ENCODE peak calls at places on chromosome 3, in four cellular contexts. One of them, this sample, is unnamed.

GRCh38 chr3:155153242-155154186 is 73.4 kb downstream of the MME start:
- DNase-seq in Daoy: no peak
- DNase-seq in HCEC 1CT: no peak
- DNase-seq in activated CD4-positive, alpha-beta T cell treated with anti-CD3 and anti-CD28 coated beads, Interleukin-2, amount 10 ng/mL, durations not matched to agents 7 days and 5 days: no peak
- DNase-seq in this sample: no peak

GRCh38 chr3:80232760-80233159 is 465.0 kb upstream of the ROBO1 start:
- DNase-seq in Daoy: peak
- DNase-seq in activated CD4-positive, alpha-beta T cell treated with anti-CD3 and anti-CD28 coated beads, Interleukin-2, amount 10 ng/mL, durations not matched to agents 7 days and 5 days: no peak
- DNase-seq in HCEC 1CT: peak
- DNase-seq in this sample: peak

GRCh38 chr3:99868438-99868723 is 50.7 kb downstream of the CMSS1 start:
- DNase-seq in activated CD4-positive, alpha-beta T cell treated with anti-CD3 and anti-CD28 coated beads, Interleukin-2, amount 10 ng/mL, durations not matched to agents 7 days and 5 days: peak
- DNase-seq in HCEC 1CT: no peak
- DNase-seq in Daoy: peak
- DNase-seq in this sample: peak

GRCh38 chr3:150132101-150132749 is 161.5 kb upstream of the PFN2 start:
- DNase-seq in HCEC 1CT: no peak
- DNase-seq in Daoy: peak
- DNase-seq in activated CD4-positive, alpha-beta T cell treated with anti-CD3 and anti-CD28 coated beads, Interleukin-2, amount 10 ng/mL, durations not matched to agents 7 days and 5 days: no peak
- DNase-seq in this sample: peak

GRCh38 chr3:63467392-63467791 is 185.1 kb upstream of the SNTN start:
- DNase-seq in Daoy: no peak
- DNase-seq in HCEC 1CT: no peak
- DNase-seq in activated CD4-positive, alpha-beta T cell treated with anti-CD3 and anti-CD28 coated beads, Interleukin-2, amount 10 ng/mL, durations not matched to agents 7 days and 5 days: no peak
- DNase-seq in this sample: no peak

GRCh38 chr3:37990527-37990926 is at the start of gene VILL:
- DNase-seq in Daoy: peak
- DNase-seq in HCEC 1CT: no peak
- DNase-seq in activated CD4-positive, alpha-beta T cell treated with anti-CD3 and anti-CD28 coated beads, Interleukin-2, amount 10 ng/mL, durations not matched to agents 7 days and 5 days: no peak
- DNase-seq in this sample: no peak

GRCh38 chr3:195774917-195775316 is 36.8 kb downstream of the MUC4 start:
- DNase-seq in HCEC 1CT: peak
- DNase-seq in activated CD4-positive, alpha-beta T cell treated with anti-CD3 and anti-CD28 coated beads, Interleukin-2, amount 10 ng/mL, durations not matched to agents 7 days and 5 days: no peak
- DNase-seq in Daoy: peak
- DNase-seq in this sample: no peak

GRCh38 chr3:32106929-32107362 is 526 bp downstream of the GPD1L start:
- DNase-seq in Daoy: no peak
- DNase-seq in HCEC 1CT: peak
- DNase-seq in activated CD4-positive, alpha-beta T cell treated with anti-CD3 and anti-CD28 coated beads, Interleukin-2, amount 10 ng/mL, durations not matched to agents 7 days and 5 days: peak
- DNase-seq in this sample: no peak

GRCh38 chr3:127886276-127886862 is 28.7 kb upstream of the KBTBD12 start:
- DNase-seq in Daoy: no peak
- DNase-seq in HCEC 1CT: no peak
- DNase-seq in activated CD4-positive, alpha-beta T cell treated with anti-CD3 and anti-CD28 coated beads, Interleukin-2, amount 10 ng/mL, durations not matched to agents 7 days and 5 days: no peak
- DNase-seq in this sample: no peak

GRCh38 chr3:22496641-22497040 is 706.5 kb upstream of the UBE2E2 start:
- DNase-seq in activated CD4-positive, alpha-beta T cell treated with anti-CD3 and anti-CD28 coated beads, Interleukin-2, amount 10 ng/mL, durations not matched to agents 7 days and 5 days: no peak
- DNase-seq in HCEC 1CT: no peak
- DNase-seq in Daoy: no peak
- DNase-seq in this sample: no peak

GRCh38 chr3:188507244-188507720 is 353.3 kb downstream of the LPP start:
- DNase-seq in activated CD4-positive, alpha-beta T cell treated with anti-CD3 and anti-CD28 coated beads, Interleukin-2, amount 10 ng/mL, durations not matched to agents 7 days and 5 days: no peak
- DNase-seq in Daoy: peak
- DNase-seq in HCEC 1CT: peak
- DNase-seq in this sample: peak

GRCh38 chr3:150238995-150239612 is 169.0 kb upstream of the TSC22D2 start:
- DNase-seq in Daoy: peak
- DNase-seq in HCEC 1CT: no peak
- DNase-seq in activated CD4-positive, alpha-beta T cell treated with anti-CD3 and anti-CD28 coated beads, Interleukin-2, amount 10 ng/mL, durations not matched to agents 7 days and 5 days: no peak
- DNase-seq in this sample: peak

GRCh38 chr3:16849795-16850194 is 35.0 kb upstream of the PLCL2 start:
- DNase-seq in Daoy: peak
- DNase-seq in activated CD4-positive, alpha-beta T cell treated with anti-CD3 and anti-CD28 coated beads, Interleukin-2, amount 10 ng/mL, durations not matched to agents 7 days and 5 days: no peak
- DNase-seq in HCEC 1CT: peak
- DNase-seq in this sample: no peak

GRCh38 chr3:27907929-27908328 is 185.8 kb upstream of the EOMES start:
- DNase-seq in HCEC 1CT: no peak
- DNase-seq in activated CD4-positive, alpha-beta T cell treated with anti-CD3 and anti-CD28 coated beads, Interleukin-2, amount 10 ng/mL, durations not matched to agents 7 days and 5 days: no peak
- DNase-seq in Daoy: no peak
- DNase-seq in this sample: no peak

GRCh38 chr3:170563712-170564423 is 22.0 kb downstream of the SLC7A14 start:
- DNase-seq in Daoy: peak
- DNase-seq in HCEC 1CT: peak
- DNase-seq in activated CD4-positive, alpha-beta T cell treated with anti-CD3 and anti-CD28 coated beads, Interleukin-2, amount 10 ng/mL, durations not matched to agents 7 days and 5 days: peak
- DNase-seq in this sample: peak

GRCh38 chr3:15207836-15208504 is 1.9 kb downstream of the CAPN7 start:
- DNase-seq in HCEC 1CT: peak
- DNase-seq in Daoy: no peak
- DNase-seq in activated CD4-positive, alpha-beta T cell treated with anti-CD3 and anti-CD28 coated beads, Interleukin-2, amount 10 ng/mL, durations not matched to agents 7 days and 5 days: no peak
- DNase-seq in this sample: no peak

GRCh38 chr3:180804871-180805430 is 107.5 kb upstream of the FXR1 start:
- DNase-seq in activated CD4-positive, alpha-beta T cell treated with anti-CD3 and anti-CD28 coated beads, Interleukin-2, amount 10 ng/mL, durations not matched to agents 7 days and 5 days: no peak
- DNase-seq in Daoy: peak
- DNase-seq in HCEC 1CT: peak
- DNase-seq in this sample: peak

GRCh38 chr3:149703474-149703873 is 45.6 kb upstream of the WWTR1 start:
- DNase-seq in Daoy: no peak
- DNase-seq in activated CD4-positive, alpha-beta T cell treated with anti-CD3 and anti-CD28 coated beads, Interleukin-2, amount 10 ng/mL, durations not matched to agents 7 days and 5 days: no peak
- DNase-seq in HCEC 1CT: peak
- DNase-seq in this sample: no peak

GRCh38 chr3:15982667-15983145 is 184.9 kb upstream of the ANKRD28 start:
- DNase-seq in activated CD4-positive, alpha-beta T cell treated with anti-CD3 and anti-CD28 coated beads, Interleukin-2, amount 10 ng/mL, durations not matched to agents 7 days and 5 days: no peak
- DNase-seq in HCEC 1CT: peak
- DNase-seq in Daoy: peak
- DNase-seq in this sample: peak

GRCh38 chr3:144259267-144259666 is 287.6 kb downstream of the DIPK2A start:
- DNase-seq in activated CD4-positive, alpha-beta T cell treated with anti-CD3 and anti-CD28 coated beads, Interleukin-2, amount 10 ng/mL, durations not matched to agents 7 days and 5 days: no peak
- DNase-seq in HCEC 1CT: no peak
- DNase-seq in Daoy: no peak
- DNase-seq in this sample: peak

GRCh38 chr3:72307438-72308105 is 522.6 kb upstream of the PROK2 start:
- DNase-seq in activated CD4-positive, alpha-beta T cell treated with anti-CD3 and anti-CD28 coated beads, Interleukin-2, amount 10 ng/mL, durations not matched to agents 7 days and 5 days: no peak
- DNase-seq in HCEC 1CT: no peak
- DNase-seq in Daoy: no peak
- DNase-seq in this sample: no peak

GRCh38 chr3:14772533-14773138 is 46.1 kb upstream of the FGD5 start:
- DNase-seq in Daoy: no peak
- DNase-seq in activated CD4-positive, alpha-beta T cell treated with anti-CD3 and anti-CD28 coated beads, Interleukin-2, amount 10 ng/mL, durations not matched to agents 7 days and 5 days: no peak
- DNase-seq in HCEC 1CT: no peak
- DNase-seq in this sample: no peak

GRCh38 chr3:78562318-78562717 is 1205.5 kb downstream of the ROBO1 start:
- DNase-seq in Daoy: no peak
- DNase-seq in activated CD4-positive, alpha-beta T cell treated with anti-CD3 and anti-CD28 coated beads, Interleukin-2, amount 10 ng/mL, durations not matched to agents 7 days and 5 days: no peak
- DNase-seq in HCEC 1CT: no peak
- DNase-seq in this sample: no peak

GRCh38 chr3:20041197-20041780 is 1.0 kb downstream of the KAT2B start:
- DNase-seq in HCEC 1CT: peak
- DNase-seq in Daoy: peak
- DNase-seq in activated CD4-positive, alpha-beta T cell treated with anti-CD3 and anti-CD28 coated beads, Interleukin-2, amount 10 ng/mL, durations not matched to agents 7 days and 5 days: peak
- DNase-seq in this sample: peak

GRCh38 chr3:195757827-195758226 is 37.0 kb downstream of the MUC20 start:
- DNase-seq in HCEC 1CT: no peak
- DNase-seq in activated CD4-positive, alpha-beta T cell treated with anti-CD3 and anti-CD28 coated beads, Interleukin-2, amount 10 ng/mL, durations not matched to agents 7 days and 5 days: no peak
- DNase-seq in Daoy: no peak
- DNase-seq in this sample: no peak

GRCh38 chr3:115825046-115825445 is 201.7 kb downstream of the GAP43 start:
- DNase-seq in activated CD4-positive, alpha-beta T cell treated with anti-CD3 and anti-CD28 coated beads, Interleukin-2, amount 10 ng/mL, durations not matched to agents 7 days and 5 days: no peak
- DNase-seq in HCEC 1CT: no peak
- DNase-seq in Daoy: no peak
- DNase-seq in this sample: no peak

GRCh38 chr3:135083756-135084155 is 288.7 kb downstream of the EPHB1 start:
- DNase-seq in HCEC 1CT: no peak
- DNase-seq in activated CD4-positive, alpha-beta T cell treated with anti-CD3 and anti-CD28 coated beads, Interleukin-2, amount 10 ng/mL, durations not matched to agents 7 days and 5 days: no peak
- DNase-seq in Daoy: no peak
- DNase-seq in this sample: no peak

GRCh38 chr3:161913786-161914389 is 417.3 kb downstream of the OTOL1 start:
- DNase-seq in Daoy: peak
- DNase-seq in HCEC 1CT: peak
- DNase-seq in activated CD4-positive, alpha-beta T cell treated with anti-CD3 and anti-CD28 coated beads, Interleukin-2, amount 10 ng/mL, durations not matched to agents 7 days and 5 days: no peak
- DNase-seq in this sample: peak

GRCh38 chr3:126303272-126303671 is 53.9 kb downstream of the KLF15 start:
- DNase-seq in Daoy: no peak
- DNase-seq in activated CD4-positive, alpha-beta T cell treated with anti-CD3 and anti-CD28 coated beads, Interleukin-2, amount 10 ng/mL, durations not matched to agents 7 days and 5 days: no peak
- DNase-seq in HCEC 1CT: no peak
- DNase-seq in this sample: no peak